ENCODE peak calls at places on chromosomes 12 and 14, in nine cellular contexts. V is GM04503; W is PC-3; F is GM23248; C is NCI-H446 treated with DMSO at 0.1 percent for 48 hours; T is fibroblast of pulmonary artery; B is activated T-cell treated with anti-CD3 and anti-CD28 coated beads, Interleukin-2, amount 50 U/mL, for 4 hours; M is Caco-2; N is SW 1271. D is an unnamed sample.

GRCh38 chr14:50396636-50397460 is at the start of gene CDKL1:
- DNase-seq in F (peak; percentile 83), W (peak; percentile 85), B (peak; percentile 38), C (peak; percentile 46), N (peak; percentile 48), T (peak; percentile 65), V (no peak), M (peak; percentile 83), D (peak; percentile 43)

GRCh38 chr12:5716991-5717390 is 228.1 kb downstream of the ANO2 start:
- DNase-seq in M (no peak), N (no peak), F (no peak), V (no peak), T (no peak), B (no peak), C (no peak), W (no peak), D (no peak)

GRCh38 chr14:32038876-32039275 is 38.2 kb upstream of the ARHGAP5 start:
- DNase-seq in V (no peak), W (peak; percentile 27), N (no peak), T (no peak), F (no peak), B (no peak), C (peak; percentile 43), M (no peak), D (no peak)

GRCh38 chr12:69101505-69101904 is 137.9 kb upstream of the CPSF6 start:
- DNase-seq in W (peak; percentile 19), V (peak; percentile 9), F (no peak), B (no peak), T (peak; percentile 26), M (no peak), C (no peak), N (no peak), D (no peak)

GRCh38 chr14:26598081-26598671 is 343 bp upstream of the NOVA1 start:
- DNase-seq in N (peak; percentile 94), V (no peak), T (peak; percentile 98), B (peak; percentile 4), C (peak; percentile 89), F (peak; percentile 82), M (peak; percentile 65), W (peak; percentile 77), D (peak; percentile 97)

GRCh38 chr12:49292729-49293055 is 2.3 kb upstream of the PRPH start:
- DNase-seq in C (peak; percentile 86), B (no peak), T (no peak), M (no peak), N (no peak), F (no peak), W (no peak), V (no peak), D (no peak)

GRCh38 chr12:117031843-117032592 is 67.2 kb downstream of the TESC start:
- DNase-seq in N (no peak), T (no peak), V (no peak), C (no peak), B (no peak), F (no peak), W (no peak), M (no peak), D (no peak)

GRCh38 chr12:69092137-69092536 is 147.2 kb upstream of the CPSF6 start:
- DNase-seq in F (no peak), N (no peak), B (no peak), M (no peak), W (no peak), C (no peak), T (no peak), V (no peak), D (no peak)

GRCh38 chr12:94710933-94711332 is 60.6 kb upstream of the TMCC3 start:
- DNase-seq in V (no peak), T (peak; percentile 28), C (no peak), B (no peak), N (peak; percentile 46), M (peak; percentile 31), W (peak; percentile 33), F (peak; percentile 29), D (peak; percentile 39)

GRCh38 chr14:73567365-73567764 is 1.6 kb upstream of the ACOT2 start:
- DNase-seq in B (no peak), V (no peak), M (no peak), T (no peak), F (no peak), C (no peak), W (no peak), N (no peak), D (no peak)

GRCh38 chr12:26233620-26234019 is 38.2 kb downstream of the SSPN start:
- DNase-seq in T (peak; percentile 69), N (no peak), M (no peak), V (no peak), W (no peak), C (peak; percentile 94), B (no peak), F (peak; percentile 71), D (no peak)

GRCh38 chr12:100904270-100904669 is 109.7 kb downstream of the ANO4 start:
- DNase-seq in T (no peak), F (peak; percentile 78), M (no peak), C (no peak), V (no peak), B (no peak), W (no peak), N (no peak), D (no peak)

GRCh38 chr14:89641495-89642162 is 224.6 kb upstream of the FOXN3 start:
- DNase-seq in W (no peak), T (no peak), B (no peak), V (no peak), M (peak; percentile 17), N (no peak), F (no peak), C (no peak), D (no peak)

GRCh38 chr12:52156757-52157565 is 34.9 kb downstream of the KRT80 start:
- DNase-seq in B (peak; percentile 66), V (no peak), C (no peak), M (peak; percentile 88), T (peak; percentile 62), W (peak; percentile 86), N (peak; percentile 58), F (peak; percentile 65), D (peak; percentile 56)

GRCh38 chr12:45540661-45541341 is 188.7 kb upstream of the ARID2 start:
- DNase-seq in N (no peak), M (no peak), B (no peak), C (no peak), T (no peak), F (no peak), W (no peak), V (no peak), D (no peak)

GRCh38 chr14:95250936-95251335 is 68.8 kb downstream of the CLMN start:
- DNase-seq in W (no peak), V (no peak), N (no peak), M (no peak), C (no peak), F (no peak), T (no peak), B (no peak), D (no peak)

GRCh38 chr14:24432259-24433131 is 2.7 kb downstream of the KHNYN start:
- DNase-seq in V (no peak), T (no peak), F (peak; percentile 59), B (no peak), W (no peak), C (no peak), N (no peak), M (no peak), D (no peak)

GRCh38 chr12:94725375-94726168 is 75.2 kb upstream of the TMCC3 start:
- DNase-seq in B (no peak), T (peak; percentile 75), C (no peak), N (no peak), M (peak; percentile 38), W (peak; percentile 75), V (no peak), F (peak; percentile 66), D (peak; percentile 32)

GRCh38 chr12:98440165-98440581 is 75.2 kb upstream of the TMPO start:
- DNase-seq in M (peak; percentile 46), B (no peak), W (peak; percentile 60), T (peak; percentile 99), C (no peak), N (peak; percentile 67), V (peak; percentile 83), F (peak; percentile 97), D (peak; percentile 89)

GRCh38 chr14:103121846-103122577 is 1.2 kb upstream of the TNFAIP2 start:
- DNase-seq in B (no peak), W (peak; percentile 65), V (no peak), C (peak; percentile 13), F (peak; percentile 63), N (no peak), T (peak; percentile 92), M (no peak), D (no peak)